ENCODE peak calls at places on chromosome 20, in six cellular contexts. F is RWPE2; Y is NCI-H1048; B is MCF 10A; R is stimulated activated CD4-positive, alpha-beta T cell treated with anti-CD3 and anti-CD28 coated beads, Interleukin-1b, Interleukin-23, amount 100 ng/mL, for 1 hour; Z is cardiac fibroblast. Q is an unnamed sample.

GRCh38 chr20:36199293-36200257 is 36.7 kb upstream of the AAR2 start:
- DNase-seq in F (peak; percentile 85), Y (peak; percentile 47), B (peak; percentile 78), R (peak; percentile 69), Z (peak; percentile 85), Q (peak; percentile 92)

GRCh38 chr20:1203630-1204029 is 376 bp downstream of the C20orf202 start:
- DNase-seq in F (no peak), Y (no peak), B (no peak), R (no peak), Z (no peak), Q (no peak)

GRCh38 chr20:38221041-38221589 is 39.4 kb downstream of the KIAA1755 start:
- DNase-seq in F (peak; percentile 91), Y (no peak), B (peak; percentile 70), R (peak; percentile 53), Z (peak; percentile 68), Q (peak; percentile 94)

GRCh38 chr20:38919683-38920082 is 6.5 kb upstream of the FAM83D start:
- DNase-seq in F (no peak), Y (no peak), B (no peak), R (no peak), Z (no peak), Q (no peak)

GRCh38 chr20:48761023-48761785 is 66.6 kb downstream of the PREX1 start:
- DNase-seq in F (no peak), Y (no peak), B (no peak), R (no peak), Z (no peak), Q (no peak)

GRCh38 chr20:59836768-59837167 is 96.7 kb downstream of the SYCP2 start:
- DNase-seq in F (peak; percentile 79), Y (no peak), B (peak; percentile 20), R (no peak), Z (no peak), Q (no peak)

GRCh38 chr20:18057994-18058349 is 256 bp upstream of the OVOL2 start:
- DNase-seq in F (no peak), Y (no peak), B (no peak), R (no peak), Z (no peak), Q (no peak)

GRCh38 chr20:44970243-44970757 is 4.0 kb downstream of the STK4 start:
- DNase-seq in F (no peak), Y (no peak), B (no peak), R (no peak), Z (no peak), Q (no peak)